ENCODE peak calls at places on chromosomes 16 and 17, in nine cellular contexts. K is right lobe of liver; B is SK-N-DZ; F is stimulated activated CD4-positive, alpha-beta T cell treated with anti-CD3 and anti-CD28 coated beads, Interleukin-1b, Interleukin-23, amount 100 ng/mL, for 24 hours; V is SW 1271; R is activated T-cell treated with anti-CD3 and anti-CD28 coated beads, Interleukin-2, amount 50 U/mL, for 72 hours; A is activated CD4-positive, alpha-beta T cell treated with anti-CD3 and anti-CD28 coated beads for 48 hours; S is T-cell; C is ureter. Z is an unnamed sample.

GRCh38 chr17:38602453-38602852 is 3.3 kb downstream of the SRCIN1 start:
- DNase-seq in C (no peak), F (no peak), A (no peak), K (no peak), S (no peak), V (no peak), B (no peak), R (no peak), Z (no peak)

GRCh38 chr16:67648088-67648763 is 3.3 kb downstream of the CARMIL2 start:
- DNase-seq in B (peak), K (no peak), R (no peak), F (no peak), A (no peak), S (no peak), C (no peak), V (no peak), Z (no peak)

GRCh38 chr16:1039762-1040161 is 32.8 kb upstream of the SSTR5 start:
- DNase-seq in A (no peak), F (no peak), R (no peak), V (no peak), K (no peak), C (no peak), B (no peak), S (no peak), Z (no peak)

GRCh38 chr16:56189990-56190902 is 1.0 kb upstream of the GNAO1 start:
- DNase-seq in K (peak), S (no peak), C (no peak), R (no peak), A (no peak), B (no peak), F (no peak), V (no peak), Z (no peak)

GRCh38 chr17:78458739-78459335 is 80.4 kb downstream of the PGS1 start:
- DNase-seq in F (no peak), R (no peak), V (no peak), C (no peak), A (no peak), K (no peak), S (no peak), B (no peak), Z (no peak)

GRCh38 chr16:19709381-19710136 is 8.5 kb downstream of the KNOP1 start:
- DNase-seq in F (no peak), S (no peak), V (no peak), R (no peak), K (no peak), A (no peak), C (no peak), B (no peak), Z (no peak)

GRCh38 chr16:48164907-48165715 is 9.3 kb upstream of the ABCC12 start:
- DNase-seq in R (peak), A (peak), S (peak), V (no peak), C (peak), B (peak), K (peak), F (peak), Z (peak)

GRCh38 chr16:66934138-66934838 is at the start of gene CIAO2B:
- DNase-seq in V (peak), A (peak), B (peak), S (peak), R (peak), C (peak), K (peak), F (peak), Z (peak)

GRCh38 chr16:8370374-8371015 is 219.8 kb downstream of the TMEM114 start:
- DNase-seq in S (no peak), C (no peak), K (no peak), V (peak), A (no peak), F (no peak), B (no peak), R (no peak), Z (no peak)

GRCh38 chr17:3761918-3762380 is 38.2 kb downstream of the HASPIN start:
- DNase-seq in A (no peak), F (no peak), B (no peak), S (no peak), R (no peak), V (no peak), K (no peak), C (no peak), Z (no peak)

GRCh38 chr17:42296012-42296411 is 7.7 kb downstream of the STAT5A start:
- DNase-seq in S (no peak), K (no peak), A (no peak), C (no peak), F (no peak), V (no peak), R (no peak), B (no peak), Z (no peak)

GRCh38 chr16:80954985-80955384 is 51.7 kb downstream of the CMC2 start:
- DNase-seq in B (no peak), A (no peak), C (no peak), V (no peak), F (no peak), K (no peak), S (no peak), R (no peak), Z (no peak)

GRCh38 chr16:80720759-80721470 is 83.5 kb downstream of the CDYL2 start:
- DNase-seq in B (no peak), R (no peak), K (no peak), F (no peak), A (no peak), V (no peak), C (no peak), S (no peak), Z (no peak)

GRCh38 chr16:12231666-12232065 is 255.1 kb downstream of the SNX29 start:
- DNase-seq in V (no peak), R (no peak), B (no peak), K (no peak), C (no peak), F (no peak), S (no peak), A (no peak), Z (no peak)

GRCh38 chr16:19118938-19119431 is 5.2 kb downstream of the ITPRIPL2 start:
- DNase-seq in V (no peak), C (no peak), A (peak), R (peak), B (no peak), K (no peak), F (no peak), S (no peak), Z (no peak)

GRCh38 chr16:48623304-48624016 is 13.5 kb upstream of the N4BP1 start:
- DNase-seq in V (no peak), R (peak), B (peak), S (peak), K (peak), F (peak), A (peak), C (peak), Z (peak)

GRCh38 chr17:33038740-33039139 is 47.1 kb downstream of the SPACA3 start:
- DNase-seq in K (peak), R (peak), A (peak), V (no peak), B (peak), F (no peak), C (peak), S (no peak), Z (peak)

GRCh38 chr17:50027639-50028206 is 28.2 kb upstream of the ITGA3 start:
- DNase-seq in F (no peak), B (no peak), S (peak), V (peak), A (no peak), C (peak), K (peak), R (peak), Z (peak)

GRCh38 chr17:66947311-66947710 is 17.2 kb upstream of the CACNG4 start:
- DNase-seq in K (no peak), V (no peak), A (no peak), B (no peak), S (no peak), F (no peak), R (no peak), C (no peak), Z (no peak)

GRCh38 chr17:65183736-65184135 is 46.6 kb downstream of the RGS9 start:
- DNase-seq in R (no peak), C (no peak), S (no peak), K (no peak), B (no peak), V (no peak), F (no peak), A (no peak), Z (no peak)

GRCh38 chr16:10961231-10961630 is 16.9 kb downstream of the CLEC16A start:
- DNase-seq in V (no peak), A (peak), F (no peak), B (no peak), C (no peak), S (no peak), R (peak), K (no peak), Z (no peak)

GRCh38 chr17:40026816-40027613 is 11.8 kb downstream of the CSF3 start:
- DNase-seq in B (peak), S (peak), V (no peak), A (peak), C (peak), F (peak), R (peak), K (peak), Z (peak)

GRCh38 chr16:1331712-1332617 is 1.5 kb upstream of the BAIAP3 start:
- DNase-seq in F (no peak), A (peak), S (peak), B (peak), V (peak), R (peak), K (peak), C (peak), Z (peak)

GRCh38 chr17:6413073-6413472 is 21.8 kb downstream of the AIPL1 start:
- DNase-seq in B (no peak), S (no peak), R (no peak), F (no peak), K (no peak), C (no peak), A (no peak), V (no peak), Z (peak)

GRCh38 chr16:80015566-80015965 is 415.0 kb upstream of the MAF start:
- DNase-seq in F (no peak), S (no peak), K (no peak), V (no peak), R (no peak), B (no peak), A (no peak), C (no peak), Z (no peak)

GRCh38 chr17:6780001-6780400 is 4.0 kb downstream of the FBXO39 start:
- DNase-seq in A (no peak), R (no peak), B (no peak), C (no peak), V (no peak), S (no peak), K (no peak), F (no peak), Z (no peak)

GRCh38 chr17:77364381-77364911 is 223.7 kb downstream of the SEC14L1 start:
- DNase-seq in A (no peak), K (no peak), R (no peak), V (no peak), C (no peak), B (no peak), F (no peak), S (no peak), Z (no peak)

GRCh38 chr17:33989357-33990148 is 265.5 kb upstream of the CCL2 start:
- DNase-seq in F (no peak), S (no peak), A (no peak), B (no peak), V (no peak), R (no peak), C (peak), K (no peak), Z (peak)